ENCODE peak calls at places on chromosomes 3 and 15, in four cellular contexts. E is CD8-positive, alpha-beta T cell; K is suprapubic skin; F is tibial nerve. W is an unnamed sample.
A peak's percentile ranks its signal among the peaks of the same experiment; 100 is the strongest.

GRCh38 chr15:48096355-48096786 is 24.4 kb upstream of the SLC24A5 start:
- DNase-seq in E (no peak), K (no peak), F (no peak), W (no peak)

GRCh38 chr3:77426531-77426930 is 386.6 kb downstream of the ROBO2 start:
- DNase-seq in E (no peak), K (no peak), F (no peak), W (no peak)

GRCh38 chr15:25939122-25939521 is 76.0 kb upstream of the ATP10A start:
- DNase-seq in E (no peak), K (no peak), F (no peak), W (no peak)

GRCh38 chr3:136277634-136278033 is 27.5 kb downstream of the PCCB start:
- DNase-seq in E (no peak), K (no peak), F (no peak), W (no peak)

GRCh38 chr15:89442671-89443307 is 53.6 kb downstream of the RHCG start:
- DNase-seq in E (no peak), K (no peak), F (no peak), W (peak; percentile 83)

GRCh38 chr3:188415196-188415595 is 261.2 kb downstream of the LPP start:
- DNase-seq in E (no peak), K (no peak), F (no peak), W (no peak)

GRCh38 chr3:53196575-53197407 is 35.8 kb downstream of the PRKCD start:
- DNase-seq in E (no peak), K (no peak), F (peak; percentile 29), W (no peak)

GRCh38 chr3:61966200-61966599 is 404.8 kb downstream of the PTPRG start:
- DNase-seq in E (no peak), K (no peak), F (no peak), W (no peak)

GRCh38 chr15:45116482-45117326 is 2.6 kb downstream of the DUOXA2 start:
- DNase-seq in E (no peak), K (no peak), F (no peak), W (no peak)

GRCh38 chr15:48634934-48635333 is 10.6 kb downstream of the FBN1 start:
- DNase-seq in E (no peak), K (no peak), F (no peak), W (no peak)

GRCh38 chr3:134567605-134568004 is 81.7 kb downstream of the CEP63 start:
- DNase-seq in E (no peak), K (no peak), F (no peak), W (no peak)

GRCh38 chr3:173371848-173372487 is 25.6 kb upstream of the NLGN1 start:
- DNase-seq in E (no peak), K (no peak), F (peak; percentile 63), W (no peak)

GRCh38 chr15:25397110-25397509 is 41.7 kb downstream of the UBE3A start:
- DNase-seq in E (no peak), K (no peak), F (no peak), W (no peak)

GRCh38 chr3:22887664-22888291 is 315.3 kb upstream of the UBE2E2 start:
- DNase-seq in E (no peak), K (no peak), F (no peak), W (no peak)

GRCh38 chr15:90871716-90872480 is 3.5 kb downstream of the FURIN start:
- DNase-seq in E (no peak), K (no peak), F (no peak), W (peak; percentile 65)

GRCh38 chr3:174308761-174309160 is 550.4 kb upstream of the NAALADL2 start:
- DNase-seq in E (no peak), K (no peak), F (no peak), W (no peak)

GRCh38 chr3:15151166-15151565 is 52.2 kb upstream of the RBSN start:
- DNase-seq in E (no peak), K (no peak), F (no peak), W (no peak)

GRCh38 chr3:123110953-123111615 is 44.3 kb downstream of the PDIA5 start:
- DNase-seq in E (no peak), K (no peak), F (no peak), W (no peak)

GRCh38 chr3:28624079-28624478 is 275.5 kb upstream of the AZI2 start:
- DNase-seq in E (no peak), K (no peak), F (no peak), W (no peak)

GRCh38 chr3:64741344-64741743 is 53.5 kb upstream of the ADAMTS9 start:
- DNase-seq in E (no peak), K (no peak), F (peak; percentile 69), W (no peak)

GRCh38 chr3:161927131-161927530 is 430.5 kb downstream of the OTOL1 start:
- DNase-seq in E (no peak), K (no peak), F (no peak), W (no peak)

GRCh38 chr15:94282269-94283250 is 51.2 kb downstream of the MCTP2 start:
- DNase-seq in E (no peak), K (no peak), F (no peak), W (no peak)

GRCh38 chr3:107085261-107085660 is 292.0 kb upstream of the CCDC54 start:
- DNase-seq in E (no peak), K (no peak), F (no peak), W (no peak)

GRCh38 chr15:62164500-62165028 is 521 bp downstream of the C2CD4B start:
- DNase-seq in E (no peak), K (no peak), F (no peak), W (no peak)

GRCh38 chr3:79306939-79307590 is 460.7 kb downstream of the ROBO1 start:
- DNase-seq in E (no peak), K (no peak), F (no peak), W (no peak)

GRCh38 chr3:11556851-11557644 is 86.7 kb downstream of the VGLL4 start:
- DNase-seq in E (no peak), K (peak; percentile 70), F (peak; percentile 57), W (no peak)

GRCh38 chr15:31305375-31305774 is 21.3 kb upstream of the KLF13 start:
- DNase-seq in E (no peak), K (no peak), F (no peak), W (no peak)

GRCh38 chr3:77467702-77468407 is 428.0 kb downstream of the ROBO2 start:
- DNase-seq in E (no peak), K (no peak), F (peak; percentile 12), W (no peak)

GRCh38 chr3:183385698-183386590 is 42.5 kb downstream of the MCF2L2 start:
- DNase-seq in E (peak; percentile 32), K (no peak), F (peak; percentile 68), W (peak; percentile 63)

GRCh38 chr3:115301364-115301860 is 154.3 kb upstream of the ZBTB20 start:
- DNase-seq in E (no peak), K (no peak), F (no peak), W (no peak)

GRCh38 chr3:86988235-86988634 is 2.7 kb downstream of the VGLL3 start:
- DNase-seq in E (no peak), K (no peak), F (no peak), W (no peak)

GRCh38 chr3:36795622-36796021 is 31.3 kb upstream of the DCLK3 start:
- DNase-seq in E (no peak), K (no peak), F (no peak), W (no peak)

GRCh38 chr3:36786921-36787890 is 22.9 kb upstream of the DCLK3 start:
- DNase-seq in E (no peak), K (no peak), F (no peak), W (no peak)

GRCh38 chr3:36790765-36791164 is 26.4 kb upstream of the DCLK3 start:
- DNase-seq in E (no peak), K (no peak), F (no peak), W (no peak)

GRCh38 chr3:36796896-36797295 is 32.5 kb upstream of the DCLK3 start:
- DNase-seq in E (no peak), K (no peak), F (no peak), W (no peak)

DNA sequence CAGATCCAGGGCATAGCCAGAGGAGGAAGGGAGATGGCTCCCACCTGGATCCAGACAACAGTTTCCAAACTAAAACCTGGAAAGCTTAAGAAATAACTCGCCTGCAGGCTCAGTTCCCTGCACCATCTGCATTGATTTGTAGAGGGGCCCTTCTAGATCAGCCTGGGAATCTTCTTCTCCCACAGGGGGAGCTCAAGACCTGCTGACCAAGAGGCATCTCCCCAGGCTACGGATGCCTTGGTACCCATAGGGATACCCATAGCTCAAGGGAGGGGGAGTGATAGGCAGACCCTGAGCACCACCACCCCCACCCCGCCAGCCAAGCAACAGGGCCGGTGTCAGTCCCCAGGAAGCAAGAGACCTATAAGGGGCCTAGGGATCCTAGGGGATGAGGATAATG is 28.0 kb upstream of the DCLK3 start:
- DNase-seq in E (no peak), K (no peak), F (no peak), W (peak; percentile 22)
- TF ChIP-seq CTCF in E (no peak), K (no peak), F (no peak), W (peak; percentile 42)

GRCh38 chr15:98308117-98308516 is 340.2 kb upstream of the IGF1R start:
- DNase-seq in E (no peak), K (no peak), F (no peak), W (no peak)
- TF ChIP-seq CTCF in E (no peak), K (no peak), F (no peak), W (no peak)

DNA sequence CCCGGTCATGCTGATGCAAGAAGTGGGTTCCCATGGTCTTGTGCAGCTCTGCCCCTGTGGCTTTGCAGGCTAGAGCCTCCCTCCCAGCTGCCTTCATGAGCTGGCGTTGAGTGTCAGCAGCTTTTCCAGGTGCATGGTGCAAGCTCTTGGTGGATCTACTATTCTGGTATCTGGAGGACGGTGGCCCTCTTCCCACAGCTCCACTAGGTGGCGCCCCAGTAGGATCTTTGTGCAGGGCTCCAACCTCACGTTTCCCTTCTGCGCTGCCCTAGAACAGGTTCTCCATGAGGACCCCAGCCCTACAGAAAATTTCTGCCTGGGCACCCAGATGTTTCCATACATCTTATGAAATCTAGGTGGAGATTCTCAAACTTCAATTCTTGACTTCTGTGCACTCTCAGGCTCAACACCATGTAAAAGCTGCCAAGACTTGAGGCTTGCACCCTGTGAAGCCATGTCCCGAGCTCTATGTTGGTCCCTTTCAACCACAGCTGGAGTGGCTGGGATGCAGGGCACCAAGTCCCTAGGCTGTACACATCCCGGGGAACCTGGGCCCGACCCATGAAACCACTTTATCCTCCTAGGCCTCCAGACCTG is 238.4 kb upstream of the MDFIC2 start:
- DNase-seq in E (peak; percentile 68), K (peak; percentile 77), F (peak; percentile 71), W (no peak)
- TF ChIP-seq CTCF in E (peak; percentile 60), K (peak; percentile 76), F (peak; percentile 67), W (peak; percentile 77)

GRCh38 chr3:31645233-31645632 is 112.5 kb downstream of the STT3B start:
- DNase-seq in E (no peak), K (no peak), F (no peak), W (no peak)

GRCh38 chr3:31653464-31653863 is 120.7 kb downstream of the STT3B start:
- DNase-seq in E (no peak), K (no peak), F (no peak), W (no peak)

GRCh38 chr3:31652296-31652695 is 119.6 kb downstream of the STT3B start:
- DNase-seq in E (no peak), K (no peak), F (no peak), W (no peak)

DNA sequence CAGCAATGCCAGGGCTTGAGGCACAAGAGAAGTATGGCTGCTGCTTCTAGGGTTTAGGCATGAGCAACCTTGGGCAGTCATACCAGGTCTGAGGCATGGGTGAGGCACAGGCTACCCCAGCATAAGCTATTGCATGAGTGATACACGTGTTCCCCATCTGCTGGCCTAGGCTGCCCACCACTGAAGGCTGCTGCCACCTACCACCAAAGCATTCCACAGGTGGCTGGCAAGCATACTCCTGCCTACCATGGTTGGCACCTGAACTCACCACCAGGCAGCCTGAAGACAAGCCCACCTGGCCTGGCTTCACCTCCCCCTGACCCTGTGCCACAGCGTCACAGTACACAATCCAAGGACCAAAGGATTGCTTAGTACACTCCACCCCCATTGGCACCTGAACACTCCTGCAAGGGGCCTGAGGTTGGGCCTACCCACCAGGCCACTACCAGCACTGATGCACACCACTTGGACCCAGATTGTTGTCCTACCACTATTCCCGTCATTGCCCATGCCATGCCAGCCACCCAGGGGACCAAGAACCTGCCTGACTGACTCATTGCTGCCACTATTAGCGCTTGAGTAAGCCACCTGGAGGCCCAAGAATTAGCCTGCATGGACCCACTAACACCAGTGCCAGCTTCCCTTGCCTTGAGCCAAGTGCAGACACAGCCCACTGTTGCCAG is 115.7 kb downstream of the STT3B start:
- DNase-seq in E (no peak), K (no peak), F (no peak), W (no peak)
- TF ChIP-seq CTCF in E (no peak), K (no peak), F (no peak), W (no peak)

W was measured in GM13977.